ENCODE peak calls at places on chromosomes 11 and 22, in nine cellular contexts. One of them, this sample, is unnamed. For H3K27me3, the result is how much of the 10 kb centered on the place peaks cover.

GRCh38 chr22:50148991-50149721 is 21.4 kb upstream of the PANX2 start:
- DNase-seq in cardiac muscle cell: peak
- DNase-seq in AG04450: no peak
- DNase-seq in H1: peak
- DNase-seq in IMR-90: peak
- DNase-seq in transverse colon: peak
- DNase-seq in colonic mucosa: peak
- DNase-seq in pancreas: peak
- DNase-seq in naive thymus-derived CD4-positive, alpha-beta T cell: peak
- DNase-seq in this sample: peak

GRCh38 chr22:40826984-40827741 is 8.0 kb upstream of the SLC25A17 start:
- DNase-seq in cardiac muscle cell: no peak
- DNase-seq in AG04450: no peak
- DNase-seq in H1: no peak
- DNase-seq in IMR-90: no peak
- DNase-seq in transverse colon: no peak
- DNase-seq in colonic mucosa: no peak
- DNase-seq in pancreas: no peak
- DNase-seq in naive thymus-derived CD4-positive, alpha-beta T cell: no peak
- DNase-seq in this sample: no peak

GRCh38 chr11:27162237-27162636 is 121.6 kb downstream of the BBOX1 start:
- DNase-seq in cardiac muscle cell: no peak
- DNase-seq in AG04450: no peak
- DNase-seq in H1: no peak
- DNase-seq in IMR-90: no peak
- DNase-seq in transverse colon: no peak
- DNase-seq in colonic mucosa: no peak
- DNase-seq in pancreas: no peak
- DNase-seq in naive thymus-derived CD4-positive, alpha-beta T cell: no peak
- DNase-seq in this sample: no peak

GRCh38 chr11:88779551-88779950 is 286.2 kb downstream of the GRM5 start:
- DNase-seq in cardiac muscle cell: no peak
- DNase-seq in AG04450: peak
- DNase-seq in H1: no peak
- DNase-seq in IMR-90: peak
- DNase-seq in transverse colon: no peak
- DNase-seq in colonic mucosa: no peak
- DNase-seq in pancreas: no peak
- DNase-seq in naive thymus-derived CD4-positive, alpha-beta T cell: no peak
- DNase-seq in this sample: no peak

GRCh38 chr11:46528445-46529085 is 65.3 kb downstream of the AMBRA1 start:
- DNase-seq in cardiac muscle cell: no peak
- DNase-seq in AG04450: no peak
- DNase-seq in H1: no peak
- DNase-seq in IMR-90: no peak
- DNase-seq in transverse colon: no peak
- DNase-seq in colonic mucosa: no peak
- DNase-seq in pancreas: no peak
- DNase-seq in naive thymus-derived CD4-positive, alpha-beta T cell: no peak
- DNase-seq in this sample: no peak

GRCh38 chr11:116515666-116516184 is 257.1 kb downstream of the BUD13 start:
- DNase-seq in cardiac muscle cell: no peak
- DNase-seq in AG04450: no peak
- DNase-seq in H1: no peak
- DNase-seq in IMR-90: no peak
- DNase-seq in transverse colon: no peak
- DNase-seq in colonic mucosa: peak
- DNase-seq in pancreas: peak
- DNase-seq in naive thymus-derived CD4-positive, alpha-beta T cell: no peak
- DNase-seq in this sample: no peak

GRCh38 chr11:126039485-126040271 is 23.0 kb downstream of the CDON start:
- DNase-seq in cardiac muscle cell: no peak
- DNase-seq in AG04450: no peak
- DNase-seq in H1: no peak
- DNase-seq in IMR-90: peak
- DNase-seq in transverse colon: no peak
- DNase-seq in colonic mucosa: no peak
- DNase-seq in pancreas: no peak
- DNase-seq in naive thymus-derived CD4-positive, alpha-beta T cell: no peak
- DNase-seq in this sample: no peak

GRCh38 chr11:121780971-121781370 is 328.2 kb upstream of the SORL1-AS1 start:
- DNase-seq in cardiac muscle cell: no peak
- DNase-seq in AG04450: no peak
- DNase-seq in H1: no peak
- DNase-seq in IMR-90: no peak
- DNase-seq in transverse colon: no peak
- DNase-seq in colonic mucosa: no peak
- DNase-seq in pancreas: no peak
- DNase-seq in naive thymus-derived CD4-positive, alpha-beta T cell: no peak
- DNase-seq in this sample: no peak

GRCh38 chr22:36204641-36205032 is 3.0 kb upstream of the APOL4 start:
- DNase-seq in cardiac muscle cell: peak
- DNase-seq in AG04450: no peak
- DNase-seq in H1: no peak
- DNase-seq in IMR-90: no peak
- DNase-seq in transverse colon: peak
- DNase-seq in colonic mucosa: no peak
- DNase-seq in pancreas: no peak
- DNase-seq in naive thymus-derived CD4-positive, alpha-beta T cell: no peak
- DNase-seq in this sample: no peak

DNA sequence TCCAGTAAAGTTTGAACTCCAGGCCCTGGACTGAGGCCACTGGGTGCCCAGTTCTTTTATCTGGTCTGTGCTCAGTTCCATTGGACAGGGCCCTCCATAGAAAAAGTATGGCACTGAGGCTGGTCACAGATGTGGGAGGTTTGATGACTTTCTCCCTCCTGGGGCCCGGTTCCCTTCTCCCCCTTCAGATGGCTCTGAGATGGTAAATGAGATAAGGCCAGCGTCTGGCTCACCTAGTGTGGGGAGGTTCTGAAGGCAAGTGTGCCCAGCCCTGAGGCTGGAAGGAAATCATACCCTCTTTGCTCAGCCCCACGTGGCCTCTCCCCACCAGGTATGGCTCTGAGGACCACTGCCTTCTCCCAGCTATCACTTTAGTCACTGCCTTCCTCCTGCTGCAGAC is 1.5 kb upstream of the CLDN5 start:
- DNase-seq in cardiac muscle cell: no peak
- DNase-seq in AG04450: no peak
- DNase-seq in H1: no peak
- DNase-seq in IMR-90: no peak
- DNase-seq in transverse colon: no peak
- DNase-seq in colonic mucosa: no peak
- DNase-seq in pancreas: no peak
- DNase-seq in naive thymus-derived CD4-positive, alpha-beta T cell: no peak
- DNase-seq in this sample: no peak
- H3K27me3 ChIP-seq in cardiac muscle cell: under half
- H3K27me3 ChIP-seq in AG04450: under half
- H3K27me3 ChIP-seq in H1: under half
- H3K27me3 ChIP-seq in IMR-90: under half
- H3K27me3 ChIP-seq in transverse colon: half or more
- H3K27me3 ChIP-seq in colonic mucosa: under half
- H3K27me3 ChIP-seq in pancreas: under half
- H3K27me3 ChIP-seq in naive thymus-derived CD4-positive, alpha-beta T cell: under half
- H3K27me3 ChIP-seq in this sample: under half

GRCh38 chr11:123579482-123579812 is 75.0 kb downstream of the SCN3B start:
- DNase-seq in cardiac muscle cell: no peak
- DNase-seq in AG04450: no peak
- DNase-seq in H1: no peak
- DNase-seq in IMR-90: no peak
- DNase-seq in transverse colon: no peak
- DNase-seq in colonic mucosa: no peak
- DNase-seq in pancreas: no peak
- DNase-seq in naive thymus-derived CD4-positive, alpha-beta T cell: no peak
- DNase-seq in this sample: no peak

GRCh38 chr11:123580557-123581275 is 73.7 kb downstream of the SCN3B start:
- DNase-seq in cardiac muscle cell: peak
- DNase-seq in AG04450: no peak
- DNase-seq in H1: peak
- DNase-seq in IMR-90: peak
- DNase-seq in transverse colon: peak
- DNase-seq in colonic mucosa: peak
- DNase-seq in pancreas: peak
- DNase-seq in naive thymus-derived CD4-positive, alpha-beta T cell: peak
- DNase-seq in this sample: peak

GRCh38 chr11:123581651-123582399 is 72.6 kb downstream of the SCN3B start:
- DNase-seq in cardiac muscle cell: no peak
- DNase-seq in AG04450: no peak
- DNase-seq in H1: no peak
- DNase-seq in IMR-90: no peak
- DNase-seq in transverse colon: no peak
- DNase-seq in colonic mucosa: no peak
- DNase-seq in pancreas: no peak
- DNase-seq in naive thymus-derived CD4-positive, alpha-beta T cell: no peak
- DNase-seq in this sample: no peak

GRCh38 chr11:123578778-123579481 is 75.5 kb downstream of the SCN3B start:
- DNase-seq in cardiac muscle cell: no peak
- DNase-seq in AG04450: no peak
- DNase-seq in H1: no peak
- DNase-seq in IMR-90: no peak
- DNase-seq in transverse colon: no peak
- DNase-seq in colonic mucosa: no peak
- DNase-seq in pancreas: no peak
- DNase-seq in naive thymus-derived CD4-positive, alpha-beta T cell: no peak
- DNase-seq in this sample: peak

GRCh38 chr11:123580137-123580536 is 74.3 kb downstream of the SCN3B start:
- DNase-seq in cardiac muscle cell: no peak
- DNase-seq in AG04450: no peak
- DNase-seq in H1: no peak
- DNase-seq in IMR-90: no peak
- DNase-seq in transverse colon: no peak
- DNase-seq in colonic mucosa: no peak
- DNase-seq in pancreas: no peak
- DNase-seq in naive thymus-derived CD4-positive, alpha-beta T cell: no peak
- DNase-seq in this sample: no peak
- H3K27ac ChIP-seq in cardiac muscle cell: no peak
- H3K27ac ChIP-seq in AG04450: no peak
- H3K27ac ChIP-seq in H1: no peak
- H3K27ac ChIP-seq in IMR-90: no peak
- H3K27ac ChIP-seq in transverse colon: no peak
- H3K27ac ChIP-seq in colonic mucosa: no peak
- H3K27ac ChIP-seq in pancreas: no peak
- H3K27ac ChIP-seq in naive thymus-derived CD4-positive, alpha-beta T cell: no peak
- H3K27ac ChIP-seq in this sample: no peak

GRCh38 chr11:119797736-119798135 is 68.7 kb upstream of the NECTIN1 start:
- DNase-seq in cardiac muscle cell: no peak
- DNase-seq in AG04450: no peak
- DNase-seq in H1: no peak
- DNase-seq in IMR-90: no peak
- DNase-seq in transverse colon: no peak
- DNase-seq in colonic mucosa: no peak
- DNase-seq in pancreas: no peak
- DNase-seq in naive thymus-derived CD4-positive, alpha-beta T cell: no peak
- DNase-seq in this sample: no peak

GRCh38 chr11:119798656-119799055 is 69.7 kb upstream of the NECTIN1 start:
- DNase-seq in cardiac muscle cell: no peak
- DNase-seq in AG04450: no peak
- DNase-seq in H1: no peak
- DNase-seq in IMR-90: no peak
- DNase-seq in transverse colon: no peak
- DNase-seq in colonic mucosa: no peak
- DNase-seq in pancreas: no peak
- DNase-seq in naive thymus-derived CD4-positive, alpha-beta T cell: no peak
- DNase-seq in this sample: no peak

GRCh38 chr11:119800619-119801018 is 71.6 kb upstream of the NECTIN1 start:
- DNase-seq in cardiac muscle cell: no peak
- DNase-seq in AG04450: no peak
- DNase-seq in H1: no peak
- DNase-seq in IMR-90: no peak
- DNase-seq in transverse colon: no peak
- DNase-seq in colonic mucosa: no peak
- DNase-seq in pancreas: no peak
- DNase-seq in naive thymus-derived CD4-positive, alpha-beta T cell: no peak
- DNase-seq in this sample: no peak

GRCh38 chr11:119803139-119803538 is 74.1 kb upstream of the NECTIN1 start:
- DNase-seq in cardiac muscle cell: no peak
- DNase-seq in AG04450: no peak
- DNase-seq in H1: no peak
- DNase-seq in IMR-90: no peak
- DNase-seq in transverse colon: no peak
- DNase-seq in colonic mucosa: no peak
- DNase-seq in pancreas: peak
- DNase-seq in naive thymus-derived CD4-positive, alpha-beta T cell: no peak
- DNase-seq in this sample: no peak

DNA sequence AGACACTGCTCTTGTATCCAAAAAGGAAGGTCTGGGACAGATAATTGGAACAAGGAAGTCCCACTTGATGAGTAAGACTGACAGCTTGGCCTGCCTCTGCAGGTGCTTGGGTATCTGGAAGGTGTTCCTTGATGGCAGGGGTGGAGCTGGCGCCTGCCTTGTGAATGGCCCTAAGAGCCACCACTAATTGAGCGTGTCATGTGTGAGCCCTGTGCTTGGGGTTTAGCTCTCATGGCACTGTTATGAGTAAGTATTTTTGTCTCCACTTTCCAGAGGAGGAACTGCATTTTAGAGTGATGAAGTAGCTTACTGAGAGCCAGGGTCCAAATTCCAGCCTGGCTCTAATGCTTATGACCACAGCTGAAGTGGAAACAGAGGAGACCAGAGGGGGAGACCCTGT is 71.2 kb upstream of the NECTIN1 start:
- DNase-seq in cardiac muscle cell: no peak
- DNase-seq in AG04450: no peak
- DNase-seq in H1: no peak
- DNase-seq in IMR-90: no peak
- DNase-seq in transverse colon: no peak
- DNase-seq in colonic mucosa: no peak
- DNase-seq in pancreas: no peak
- DNase-seq in naive thymus-derived CD4-positive, alpha-beta T cell: no peak
- DNase-seq in this sample: no peak
- H3K27me3 ChIP-seq in cardiac muscle cell: under half
- H3K27me3 ChIP-seq in AG04450: under half
- H3K27me3 ChIP-seq in H1: under half
- H3K27me3 ChIP-seq in IMR-90: under half
- H3K27me3 ChIP-seq in transverse colon: under half
- H3K27me3 ChIP-seq in colonic mucosa: under half
- H3K27me3 ChIP-seq in pancreas: under half
- H3K27me3 ChIP-seq in naive thymus-derived CD4-positive, alpha-beta T cell: under half
- H3K27me3 ChIP-seq in this sample: under half

DNA sequence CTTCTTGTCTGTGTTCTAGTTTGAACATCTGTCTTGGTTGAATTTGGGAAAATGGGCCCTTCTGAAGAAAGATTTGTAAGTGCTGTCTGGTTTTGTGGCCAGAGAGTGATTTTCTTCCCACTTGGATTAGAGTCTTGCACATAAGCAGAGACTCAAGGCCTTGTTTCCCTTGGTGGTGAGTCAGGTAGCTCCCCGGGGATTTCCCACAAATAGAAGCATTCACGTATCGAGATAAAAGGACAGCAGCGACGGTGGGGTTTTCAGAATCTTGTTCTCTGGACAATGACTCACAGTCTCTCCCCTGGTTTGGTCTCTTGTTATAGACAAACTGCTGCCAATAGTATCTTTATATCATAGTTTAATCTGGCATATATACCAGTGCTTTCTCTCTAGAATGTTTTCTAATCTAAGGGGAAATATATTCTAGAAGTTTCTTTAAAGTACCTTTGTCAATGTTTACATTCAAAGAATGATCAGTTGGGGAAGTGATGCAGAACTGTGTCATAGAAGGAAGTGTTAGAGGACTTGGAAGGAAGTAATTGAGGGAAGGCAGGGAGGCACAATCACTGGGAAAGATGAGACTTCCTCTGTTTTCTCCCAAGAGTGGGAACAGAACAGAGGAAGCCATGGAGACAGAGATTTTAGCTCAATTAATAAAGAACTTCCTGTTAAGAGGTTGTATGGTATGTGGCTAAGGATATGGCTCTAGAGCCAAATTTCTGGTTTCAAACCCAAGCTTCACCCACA is 18.1 kb downstream of the POLA2 start:
- DNase-seq in cardiac muscle cell: no peak
- DNase-seq in AG04450: peak
- DNase-seq in H1: no peak
- DNase-seq in IMR-90: peak
- DNase-seq in transverse colon: no peak
- DNase-seq in colonic mucosa: no peak
- DNase-seq in pancreas: no peak
- DNase-seq in naive thymus-derived CD4-positive, alpha-beta T cell: no peak
- DNase-seq in this sample: peak
- H3K27ac ChIP-seq in cardiac muscle cell: no peak
- H3K27ac ChIP-seq in AG04450: peak
- H3K27ac ChIP-seq in H1: no peak
- H3K27ac ChIP-seq in IMR-90: peak
- H3K27ac ChIP-seq in transverse colon: peak
- H3K27ac ChIP-seq in colonic mucosa: peak
- H3K27ac ChIP-seq in pancreas: no peak
- H3K27ac ChIP-seq in naive thymus-derived CD4-positive, alpha-beta T cell: no peak
- H3K27ac ChIP-seq in this sample: no peak